ENCODE peak calls at places on chromosomes 1 and 21, in five cellular contexts. B is upper lobe of right lung, M is cardiac muscle cell, G is uterus, R is HCT116. H is an unnamed sample.

GRCh38 chr1:109886827-109887226 is 23.8 kb upstream of the CSF1 start:
- DNase-seq in B (no peak), M (no peak), G (no peak), R (no peak), H (no peak)

GRCh38 chr1:30444850-30445249 is 278.5 kb downstream of the MATN1 start:
- DNase-seq in B (no peak), M (no peak), G (no peak), R (no peak), H (no peak)

GRCh38 chr1:156104065-156104810 is 10.3 kb upstream of the LMNA start:
- DNase-seq in B (peak; percentile 85), M (peak; percentile 44), G (peak; percentile 86), R (no peak), H (no peak)

GRCh38 chr21:43866659-43867331 is 1.8 kb downstream of the AGPAT3 start:
- DNase-seq in B (peak; percentile 77), M (no peak), G (no peak), R (no peak), H (no peak)

GRCh38 chr1:40901886-40902633 is 39.9 kb upstream of the CITED4 start:
- DNase-seq in B (peak; percentile 46), M (no peak), G (peak; percentile 27), R (peak; percentile 28), H (no peak)

GRCh38 chr1:93344886-93345632 is 648 bp upstream of the DR1 start:
- DNase-seq in B (no peak), M (no peak), G (no peak), R (no peak), H (no peak)

GRCh38 chr1:27521336-27522147 is 31.6 kb upstream of the WASF2 start:
- DNase-seq in B (no peak), M (no peak), G (no peak), R (no peak), H (no peak)

GRCh38 chr1:63545780-63546179 is 22.5 kb downstream of the EFCAB7 start:
- DNase-seq in B (no peak), M (no peak), G (no peak), R (no peak), H (no peak)

GRCh38 chr1:9361630-9362256 is 69.0 kb downstream of the SPSB1 start:
- DNase-seq in B (no peak), M (no peak), G (no peak), R (no peak), H (no peak)

GRCh38 chr1:205436776-205437485 is 15.1 kb upstream of the LEMD1 start:
- DNase-seq in B (no peak), M (no peak), G (no peak), R (no peak), H (no peak)

GRCh38 chr1:117346206-117346928 is 20.9 kb upstream of the MAN1A2 start:
- DNase-seq in B (no peak), M (no peak), G (no peak), R (no peak), H (no peak)

GRCh38 chr1:17439250-17440073 is at the start of gene RCC2:
- DNase-seq in B (peak; percentile 88), M (peak; percentile 85), G (peak; percentile 42), R (peak; percentile 43), H (peak; percentile 45)

GRCh38 chr1:160665330-160666078 is 18.7 kb upstream of the SLAMF1 start:
- DNase-seq in B (peak; percentile 86), M (no peak), G (peak; percentile 34), R (no peak), H (no peak)

GRCh38 chr21:46212721-46213484 is 15.7 kb downstream of the LSS start:
- DNase-seq in B (peak; percentile 50), M (no peak), G (no peak), R (no peak), H (no peak)

GRCh38 chr1:161885013-161885412 is 118.9 kb downstream of the ATF6 start:
- DNase-seq in B (no peak), M (no peak), G (peak; percentile 12), R (no peak), H (no peak)

GRCh38 chr1:20290624-20291597 is at the start of gene VWA5B1:
- DNase-seq in B (no peak), M (peak; percentile 79), G (no peak), R (no peak), H (no peak)

GRCh38 chr21:46269466-46269865 is 15.9 kb downstream of the MCM3AP start:
- DNase-seq in B (no peak), M (no peak), G (no peak), R (no peak), H (no peak)

GRCh38 chr1:236516929-236517704 is 6.7 kb upstream of the LGALS8 start:
- DNase-seq in B (no peak), M (no peak), G (no peak), R (no peak), H (no peak)

GRCh38 chr1:156709743-156710489 is 4.5 kb upstream of the CRABP2 start:
- DNase-seq in B (no peak), M (no peak), G (peak; percentile 52), R (no peak), H (no peak)

GRCh38 chr1:32063261-32063681 is 9.5 kb upstream of the TMEM39B start:
- DNase-seq in B (no peak), M (peak; percentile 55), G (no peak), R (peak; percentile 32), H (no peak)

GRCh38 chr1:245512181-245512888 is 357.6 kb downstream of the KIF26B start:
- DNase-seq in B (no peak), M (no peak), G (no peak), R (no peak), H (no peak)

GRCh38 chr1:1111516-1112236 is 4.2 kb downstream of the C1orf159 start:
- DNase-seq in B (peak; percentile 56), M (no peak), G (no peak), R (no peak), H (no peak)

GRCh38 chr1:233394860-233395717 is 67.6 kb downstream of the MAP3K21 start:
- DNase-seq in B (no peak), M (peak; percentile 67), G (no peak), R (peak; percentile 54), H (no peak)

GRCh38 chr1:66533804-66534745 is at the start of gene SGIP1:
- DNase-seq in B (peak; percentile 61), M (peak; percentile 67), G (peak; percentile 68), R (no peak), H (peak; percentile 76)

GRCh38 chr21:34690041-34690792 is 21.4 kb downstream of the CLIC6 start:
- DNase-seq in B (no peak), M (no peak), G (no peak), R (peak; percentile 66), H (no peak)

GRCh38 chr1:59062743-59063142 is 234.2 kb upstream of the FGGY start:
- DNase-seq in B (no peak), M (no peak), G (peak; percentile 59), R (no peak), H (no peak)
- H3K27ac ChIP-seq in B (peak overlapping the region; percentile 74), M (no peak overlapping the region), G (peak overlapping the region; percentile 72), R (no peak overlapping the region), H (no peak overlapping the region)

DNA sequence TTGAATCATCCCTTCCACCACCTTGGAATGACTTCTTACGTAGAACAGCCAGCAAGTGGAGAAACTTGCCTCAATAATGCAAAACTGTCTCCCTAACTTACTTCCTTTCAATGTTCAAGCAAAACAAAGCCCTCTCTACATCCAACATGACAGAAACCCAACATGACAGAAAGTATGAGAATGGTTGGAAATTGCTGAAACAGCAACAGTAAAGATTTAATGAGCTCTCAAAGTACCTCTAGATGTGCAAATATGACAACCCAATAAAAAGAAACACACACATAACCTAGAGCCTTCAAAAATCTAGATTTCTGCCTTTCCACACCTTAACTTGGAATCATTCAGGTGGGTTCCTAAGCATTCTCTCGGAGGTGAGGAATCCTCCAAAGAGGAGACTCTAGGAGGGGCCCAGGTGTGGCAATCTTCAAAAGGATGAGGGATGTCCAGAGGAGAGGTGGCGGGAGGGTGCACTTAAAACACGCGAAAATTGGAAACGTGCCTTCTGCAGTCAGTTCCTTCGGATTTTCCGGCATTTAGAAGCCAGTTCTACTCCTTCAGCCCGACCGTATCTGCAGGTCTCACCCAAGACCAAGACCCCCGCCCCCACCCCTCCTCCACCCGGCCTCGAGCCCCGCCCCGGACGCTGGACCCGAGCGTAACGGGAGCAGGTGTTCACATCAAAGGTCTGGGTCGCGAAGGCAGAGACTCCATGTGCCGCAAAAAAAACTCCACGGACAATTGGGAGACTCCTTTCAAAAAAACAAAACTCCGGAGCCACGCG is 996 bp upstream of the MGST3 start:
- DNase-seq in B (no peak), M (no peak), G (no peak), R (no peak), H (no peak)
- H3K27ac ChIP-seq in B (peak overlapping the region; percentile 86), M (peak overlapping the region; percentile 90), G (peak overlapping the region; percentile 89), R (peak overlapping the region; percentile 65), H (peak overlapping the region; percentile 95)

GRCh38 chr1:186615332-186615731 is 64.9 kb downstream of the PTGS2 start:
- DNase-seq in B (no peak), M (no peak), G (no peak), R (no peak), H (no peak)

GRCh38 chr1:186617860-186618780 is 62.1 kb downstream of the PTGS2 start:
- DNase-seq in B (peak; percentile 75), M (no peak), G (peak; percentile 16), R (no peak), H (no peak)

GRCh38 chr1:186623547-186623946 is 56.7 kb downstream of the PTGS2 start:
- DNase-seq in B (no peak), M (no peak), G (no peak), R (no peak), H (no peak)

GRCh38 chr1:186620951-186621350 is 59.3 kb downstream of the PTGS2 start:
- DNase-seq in B (no peak), M (no peak), G (no peak), R (no peak), H (no peak)

DNA sequence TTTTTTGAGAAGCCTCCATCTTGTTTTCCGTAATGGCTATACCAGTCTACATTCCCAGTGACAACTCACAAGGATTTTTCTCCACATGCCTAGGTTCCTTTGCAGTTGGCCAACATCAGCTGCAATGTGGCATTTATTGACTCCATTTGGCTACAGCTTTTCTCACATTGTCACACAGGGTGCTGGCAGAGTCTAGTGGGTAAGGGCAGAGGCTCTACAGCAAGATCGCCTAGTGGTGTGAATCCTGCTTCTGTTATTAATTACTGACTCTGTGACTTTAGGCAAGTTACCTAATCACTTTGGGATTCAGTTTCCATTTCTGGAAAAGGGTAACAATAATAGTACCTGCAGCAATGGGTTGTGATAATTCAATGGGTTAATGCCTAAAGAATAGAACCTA is 59.7 kb downstream of the PTGS2 start:
- DNase-seq in B (no peak), M (no peak), G (no peak), R (no peak), H (no peak)
- H3K27ac ChIP-seq in B (no peak overlapping the region), M (no peak overlapping the region), G (no peak overlapping the region), R (no peak overlapping the region), H (no peak overlapping the region)

GRCh38 chr1:231200417-231201031 is 38.7 kb downstream of the TRIM67 start:
- DNase-seq in B (no peak), M (no peak), G (no peak), R (no peak), H (no peak)
- H3K27ac ChIP-seq in B (no peak overlapping the region), M (no peak overlapping the region), G (no peak overlapping the region), R (no peak overlapping the region), H (no peak overlapping the region)